ENCODE peak calls at places on chromosomes 4 and X, in nine cellular contexts. D is fibroblast of pulmonary artery, N is hepatocyte, H is mammary epithelial cell, P is GM23338, V is heart right ventricle, I is upper lobe of right lung, Q is heart left ventricle, E is pancreas. A is an unnamed sample.

GRCh38 chr4:3248811-3249661 is at the start of gene MSANTD1:
- DNase-seq in D (peak; percentile 60), N (peak; percentile 66), H (no peak), P (peak; percentile 71), V (no peak), I (no peak), Q (peak; percentile 53), E (no peak), A (no peak)

GRCh38 chrX:107826286-107827136 is 845 bp downstream of the MID2 start:
- DNase-seq in D (peak; percentile 66), N (peak; percentile 54), H (peak; percentile 41), P (peak; percentile 59), V (peak; percentile 5), I (peak; percentile 74), Q (peak; percentile 63), E (peak; percentile 33), A (peak; percentile 14)

GRCh38 chr4:108874806-108875205 is 112.0 kb upstream of the ETNPPL start:
- DNase-seq in D (no peak), N (no peak), H (no peak), P (no peak), V (no peak), I (no peak), Q (no peak), E (no peak), A (no peak)

GRCh38 chr4:146490106-146490505 is 31.6 kb downstream of the SLC10A7 start:
- DNase-seq in D (no peak), N (no peak), H (no peak), P (no peak), V (no peak), I (no peak), Q (no peak), E (no peak), A (no peak)

GRCh38 chr4:136562842-136563241 is 969.5 kb downstream of the PCDH18 start:
- DNase-seq in D (peak; percentile 54), N (no peak), H (no peak), P (peak; percentile 5), V (no peak), I (no peak), Q (no peak), E (no peak), A (no peak)

GRCh38 chrX:129875669-129876068 is 30.3 kb upstream of the UTP14A start:
- DNase-seq in D (peak; percentile 65), N (no peak), H (peak; percentile 67), P (no peak), V (no peak), I (no peak), Q (no peak), E (no peak), A (no peak)

GRCh38 chr4:69214716-69215115 is at the start of gene UGT2B11:
- DNase-seq in D (no peak), N (no peak), H (no peak), P (no peak), V (no peak), I (no peak), Q (no peak), E (no peak), A (no peak)

GRCh38 chr4:157459789-157460188 is 239.3 kb downstream of the GRIA2 start:
- DNase-seq in D (no peak), N (peak; percentile 20), H (peak; percentile 82), P (no peak), V (no peak), I (no peak), Q (no peak), E (no peak), A (no peak)

GRCh38 chr4:46016306-46016705 is 107.5 kb downstream of the GABRG1 start:
- DNase-seq in D (no peak), N (peak; percentile 12), H (no peak), P (peak; percentile 32), V (no peak), I (no peak), Q (no peak), E (no peak), A (no peak)

GRCh38 chr4:103493450-103494159 is 226.2 kb downstream of the TACR3 start:
- DNase-seq in D (no peak), N (no peak), H (peak; percentile 32), P (no peak), V (no peak), I (no peak), Q (no peak), E (no peak), A (no peak)

GRCh38 chr4:109434007-109434792 is 585 bp downstream of the SEC24B start:
- DNase-seq in D (peak; percentile 21), N (peak; percentile 41), H (peak; percentile 25), P (peak; percentile 50), V (peak; percentile 28), I (peak; percentile 78), Q (peak; percentile 74), E (peak; percentile 39), A (peak; percentile 58)

GRCh38 chr4:183190900-183191527 is 92.0 kb downstream of the WWC2 start:
- DNase-seq in D (no peak), N (no peak), H (no peak), P (no peak), V (no peak), I (no peak), Q (no peak), E (no peak), A (no peak)

GRCh38 chr4:77880784-77881183 is 18.2 kb downstream of the MRPL1 start:
- DNase-seq in D (no peak), N (no peak), H (peak; percentile 91), P (no peak), V (no peak), I (no peak), Q (no peak), E (no peak), A (no peak)

DNA sequence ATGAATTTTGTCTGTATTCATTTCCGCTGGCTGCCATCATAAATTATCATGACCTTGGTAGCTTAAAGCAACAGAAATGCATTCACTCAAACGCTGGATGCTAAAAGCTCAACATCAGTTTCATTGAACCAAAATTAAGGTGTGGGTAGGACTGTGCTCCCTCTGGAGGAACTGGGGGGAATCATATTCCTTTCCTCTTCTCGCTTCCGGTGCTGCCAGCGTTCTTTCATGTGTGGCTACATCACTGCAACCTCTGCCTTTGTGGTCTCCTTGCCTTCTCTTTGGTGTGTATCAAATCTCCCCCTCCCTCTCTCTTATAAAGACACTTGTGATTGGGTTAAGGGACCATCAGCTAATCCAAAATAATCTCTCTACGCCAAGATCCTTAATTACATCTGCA is 39.5 kb downstream of the NEIL3 start:
- DNase-seq in D (no peak), N (no peak), H (no peak), P (peak; percentile 11), V (no peak), I (no peak), Q (no peak), E (no peak), A (no peak)
- TF ChIP-seq CTCF in D (no peak), N (no peak), H (no peak), P (peak; percentile 23), V (no peak), I (no peak), Q (no peak), E (no peak), A (no peak)

DNA sequence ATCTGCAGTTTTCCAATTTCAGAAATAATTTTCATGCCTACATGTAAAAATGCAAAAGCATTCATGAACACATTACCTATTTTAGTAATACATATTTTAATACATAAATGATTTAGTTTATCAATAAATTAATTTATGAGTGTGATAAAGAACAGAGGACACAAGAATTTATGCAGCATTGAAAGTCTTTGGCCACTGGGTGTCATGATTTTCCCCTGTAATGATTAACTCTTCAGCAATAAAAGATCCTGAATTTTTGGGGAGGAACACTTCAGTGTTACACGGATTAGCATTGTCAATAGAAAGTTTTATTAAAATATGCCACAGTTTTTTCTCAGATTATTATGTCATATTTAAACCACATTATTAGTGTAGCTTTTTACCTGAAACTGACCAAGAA is 8.6 kb upstream of the VCX2 start:
- DNase-seq in D (peak; percentile 8), N (no peak), H (no peak), P (no peak), V (no peak), I (no peak), Q (no peak), E (no peak), A (no peak)
- TF ChIP-seq CTCF in D (no peak), N (peak; percentile 32), H (no peak), P (no peak), V (no peak), I (peak; percentile 14), Q (no peak), E (no peak), A (no peak)

GRCh38 chrX:24294619-24295018 is 19.2 kb downstream of the SUPT20HL2 start:
- DNase-seq in D (peak; percentile 41), N (peak; percentile 34), H (no peak), P (peak; percentile 77), V (no peak), I (no peak), Q (no peak), E (no peak), A (no peak)
- TF ChIP-seq CTCF in D (peak; percentile 40), N (peak; percentile 15), H (no peak), P (peak; percentile 51), V (no peak), I (no peak), Q (no peak), E (no peak), A (no peak)

GRCh38 chr4:89353514-89353913 is 45.9 kb upstream of the GPRIN3 start:
- DNase-seq in D (no peak), N (no peak), H (no peak), P (no peak), V (no peak), I (no peak), Q (no peak), E (no peak), A (no peak)
- TF ChIP-seq CTCF in D (no peak), N (no peak), H (no peak), P (no peak), V (no peak), I (no peak), Q (no peak), E (no peak), A (no peak)